ENCODE peak calls at places on chromosome 19, in five cellular contexts. N, I, J, U and G are unnamed samples.

GRCh38 chr19:42794751-42795150 is 29.3 kb upstream of the PSG8 start:
- DNase-seq in N (no peak), U (no peak), J (peak), I (no peak), G (peak)

GRCh38 chr19:55703790-55704215 is 28.8 kb downstream of the EPN1 start:
- DNase-seq in I (peak), U (no peak), N (peak), J (no peak), G (peak)

GRCh38 chr19:21569497-21569870 is 64.1 kb downstream of the ZNF429 start:
- DNase-seq in J (no peak), I (no peak), N (no peak), U (no peak), G (no peak)

GRCh38 chr19:31356587-31357314 is 7.5 kb upstream of the TSHZ3 start:
- DNase-seq in N (peak), J (no peak), U (no peak), I (peak), G (no peak)

GRCh38 chr19:55089279-55089944 is 13.7 kb downstream of the EPS8L1 start:
- DNase-seq in I (no peak), J (no peak), N (no peak), U (no peak), G (no peak)

GRCh38 chr19:49654581-49654980 is 11.1 kb downstream of the IRF3 start:
- DNase-seq in U (no peak), I (no peak), N (no peak), J (no peak), G (no peak)

GRCh38 chr19:15280048-15280725 is 47.9 kb upstream of the EPHX3 start:
- DNase-seq in I (no peak), N (no peak), J (no peak), U (peak), G (no peak)

GRCh38 chr19:10797541-10798256 is 38.3 kb downstream of the TMED1 start:
- DNase-seq in U (no peak), N (no peak), I (no peak), J (no peak), G (no peak)

GRCh38 chr19:40141546-40141945 is 49.7 kb upstream of the MAP3K10 start:
- DNase-seq in J (no peak), U (no peak), N (no peak), I (no peak), G (no peak)